ENCODE peak calls at places on chromosomes 5 and 9, in seven cellular contexts. I is lower lobe of right lung; T is sigmoid colon; G is PC-3; P is CD8-positive, alpha-beta memory T cell; N is thyroid gland; B is upper lobe of left lung. W is an unnamed sample. For H3K36me3, the result is how much of the 10 kb centered on the place peaks cover.

GRCh38 chr9:110578896-110579752 is at the start of gene SVEP1:
- DNase-seq in N (no peak), I (peak), T (peak), B (peak), G (no peak), P (no peak), W (peak)

GRCh38 chr5:154058055-154059038 is 19.6 kb downstream of the MFAP3 start:
- DNase-seq in B (peak), T (no peak), P (no peak), I (no peak), N (no peak), G (no peak), W (no peak)

GRCh38 chr5:132747693-132748440 is 641 bp downstream of the CCNI2 start:
- DNase-seq in G (no peak), I (peak), N (peak), P (peak), T (no peak), B (no peak), W (peak)

GRCh38 chr5:56170557-56170956 is 62.6 kb downstream of the ANKRD55 start:
- DNase-seq in T (no peak), I (no peak), B (no peak), N (no peak), P (no peak), G (no peak), W (no peak)

GRCh38 chr9:110066929-110067716 is 140.8 kb downstream of the C9orf152 start:
- DNase-seq in T (no peak), I (no peak), N (no peak), G (no peak), B (no peak), P (no peak), W (no peak)

GRCh38 chr5:75509956-75510355 is 1.5 kb downstream of the CERT1 start:
- DNase-seq in I (peak), T (peak), N (peak), B (peak), G (peak), P (no peak), W (no peak)

GRCh38 chr5:64784451-64785025 is 15.8 kb downstream of the CWC27 start:
- DNase-seq in P (peak), I (peak), N (peak), T (peak), G (peak), B (peak), W (peak)

GRCh38 chr5:132661231-132662003 is 3.4 kb downstream of the IL13 start:
- DNase-seq in G (no peak), P (no peak), T (no peak), B (no peak), N (no peak), I (no peak), W (no peak)

GRCh38 chr9:135588886-135589595 is 27.5 kb downstream of the PAEP start:
- DNase-seq in P (no peak), I (no peak), N (no peak), G (no peak), B (no peak), T (peak), W (peak)

GRCh38 chr9:99087462-99087861 is 17.5 kb upstream of the TGFBR1 start:
- DNase-seq in I (no peak), N (no peak), G (no peak), T (no peak), B (no peak), P (no peak), W (no peak)

GRCh38 chr9:37529111-37529510 is 43.4 kb downstream of the POLR1E start:
- DNase-seq in I (no peak), G (no peak), N (no peak), B (no peak), T (no peak), P (peak), W (peak)

GRCh38 chr5:24916863-24917262 is 272.1 kb upstream of the CDH10 start:
- DNase-seq in P (no peak), B (no peak), N (no peak), I (no peak), G (no peak), T (no peak), W (no peak)

GRCh38 chr9:135103931-135104639 is 16.6 kb downstream of the OLFM1 start:
- DNase-seq in T (no peak), P (no peak), I (no peak), G (no peak), N (peak), B (no peak), W (peak)

GRCh38 chr5:179964015-179964414 is 56.3 kb upstream of the TBC1D9B start:
- DNase-seq in B (no peak), I (no peak), T (no peak), G (no peak), N (no peak), P (no peak), W (no peak)

GRCh38 chr5:62942384-62942783 is 363.8 kb downstream of the LRRC70 start:
- DNase-seq in G (peak), N (no peak), I (no peak), T (no peak), P (no peak), B (no peak), W (no peak)

GRCh38 chr5:142748568-142749249 is 21.5 kb upstream of the ARHGAP26 start:
- DNase-seq in B (peak), N (peak), G (peak), P (peak), T (no peak), I (peak), W (no peak)

GRCh38 chr5:83776437-83777031 is 55.9 kb upstream of the HAPLN1 start:
- DNase-seq in G (no peak), B (no peak), I (no peak), P (no peak), N (no peak), T (no peak), W (no peak)

GRCh38 chr5:36876965-36877666 is 547 bp downstream of the NIPBL start:
- DNase-seq in P (peak), T (peak), G (peak), B (peak), I (peak), N (peak), W (peak)

GRCh38 chr5:57717555-57717954 is 234.9 kb upstream of the ACTBL2 start:
- DNase-seq in I (no peak), B (no peak), N (no peak), P (no peak), G (no peak), T (no peak), W (no peak)

GRCh38 chr5:42360061-42360460 is 63.2 kb upstream of the GHR start:
- DNase-seq in N (no peak), I (no peak), B (no peak), T (no peak), P (no peak), G (peak), W (no peak)

GRCh38 chr9:4020038-4020746 is 279.7 kb downstream of the GLIS3 start:
- DNase-seq in N (no peak), G (peak), I (no peak), B (no peak), T (no peak), P (no peak), W (no peak)

GRCh38 chr9:37727002-37727401 is 26.6 kb upstream of the TRMT10B start:
- DNase-seq in N (peak), T (no peak), P (no peak), B (peak), I (no peak), G (no peak), W (no peak)

GRCh38 chr9:77562021-77562748 is 85.9 kb downstream of the GNA14 start:
- DNase-seq in T (no peak), B (no peak), I (no peak), P (no peak), G (no peak), N (no peak), W (no peak)

GRCh38 chr9:33467526-33467925 is 6.2 kb downstream of the NOL6 start:
- DNase-seq in G (no peak), N (no peak), I (peak), B (no peak), P (no peak), T (peak), W (peak)

GRCh38 chr9:13443380-13444271 is 164.1 kb upstream of the MPDZ start:
- DNase-seq in G (no peak), T (no peak), N (no peak), P (no peak), I (no peak), B (no peak), W (no peak)

GRCh38 chr5:16312786-16313185 is 133.2 kb upstream of the MARCHF11 start:
- DNase-seq in T (no peak), P (no peak), I (no peak), G (no peak), B (no peak), N (no peak), W (no peak)

GRCh38 chr9:101119206-101119819 is 90.8 kb downstream of the PLPPR1 start:
- DNase-seq in I (peak), B (peak), N (peak), G (peak), T (no peak), P (no peak), W (no peak)

GRCh38 chr5:133398646-133399081 is 213.7 kb downstream of the FSTL4 start:
- DNase-seq in P (no peak), N (no peak), G (no peak), I (no peak), T (no peak), B (no peak), W (no peak)

GRCh38 chr9:69421908-69422801 is 97.1 kb downstream of the ENTREP1 start:
- DNase-seq in P (peak), T (peak), N (peak), B (peak), G (peak), I (no peak), W (no peak)

GRCh38 chr9:137423810-137424291 is 658 bp downstream of the NOXA1 start:
- DNase-seq in G (peak), P (no peak), T (peak), I (peak), B (peak), N (peak), W (peak)

GRCh38 chr5:59238126-59238902 is 655.2 kb downstream of the PDE4D start:
- DNase-seq in G (no peak), P (peak), T (no peak), B (no peak), I (no peak), N (no peak), W (no peak)

GRCh38 chr5:535781-536698 is 11.8 kb upstream of the SLC9A3 start:
- DNase-seq in T (no peak), B (no peak), P (no peak), N (no peak), G (no peak), I (peak), W (peak)

GRCh38 chr9:130604295-130604694 is 24.9 kb downstream of the FUBP3 start:
- DNase-seq in G (no peak), T (no peak), P (no peak), B (no peak), N (no peak), I (no peak), W (no peak)
- H3K36me3 ChIP-seq in G (under half), T (under half), P (under half), B (half or more), N (under half), I (half or more), W (under half)

GRCh38 chr5:135041145-135041587 is 7.1 kb upstream of the PITX1 start:
- DNase-seq in B (no peak), T (no peak), N (no peak), P (no peak), G (no peak), I (no peak), W (peak)

GRCh38 chr5:135041726-135042125 is 7.7 kb upstream of the PITX1 start:
- DNase-seq in T (no peak), B (no peak), P (no peak), N (no peak), G (no peak), I (peak), W (peak)

GRCh38 chr5:135038829-135039525 is 4.9 kb upstream of the PITX1 start:
- DNase-seq in P (no peak), G (no peak), N (peak), T (no peak), I (peak), B (no peak), W (peak)

GRCh38 chr5:135039526-135040296 is 5.7 kb upstream of the PITX1 start:
- DNase-seq in B (no peak), N (peak), I (peak), P (no peak), G (no peak), T (no peak), W (peak)

GRCh38 chr5:135040331-135041144 is 6.5 kb upstream of the PITX1 start:
- DNase-seq in I (peak), N (no peak), G (no peak), B (no peak), T (no peak), P (no peak), W (peak)
- H3K4me3 ChIP-seq in I (no peak), N (no peak), G (no peak), B (no peak), T (no peak), P (no peak), W (no peak)

GRCh38 chr9:97993000-97993399 is 9.9 kb downstream of the ANP32B start:
- DNase-seq in P (peak), T (no peak), N (no peak), B (no peak), I (no peak), G (no peak), W (no peak)

GRCh38 chr9:97994695-97995094 is 11.6 kb downstream of the ANP32B start:
- DNase-seq in B (no peak), N (no peak), T (no peak), P (no peak), I (no peak), G (no peak), W (no peak)

GRCh38 chr9:98002808-98003207 is 19.7 kb downstream of the ANP32B start:
- DNase-seq in T (no peak), G (no peak), P (no peak), N (peak), B (no peak), I (no peak), W (no peak)

GRCh38 chr9:97992219-97992618 is 9.1 kb downstream of the ANP32B start:
- DNase-seq in I (no peak), G (no peak), N (no peak), T (no peak), B (peak), P (no peak), W (no peak)

GRCh38 chr9:97997330-97998276 is 14.5 kb downstream of the ANP32B start:
- DNase-seq in T (no peak), G (no peak), P (no peak), B (no peak), I (no peak), N (no peak), W (no peak)
- H3K36me3 ChIP-seq in T (under half), G (half or more), P (under half), B (half or more), I (half or more), N (under half), W (under half)

DNA sequence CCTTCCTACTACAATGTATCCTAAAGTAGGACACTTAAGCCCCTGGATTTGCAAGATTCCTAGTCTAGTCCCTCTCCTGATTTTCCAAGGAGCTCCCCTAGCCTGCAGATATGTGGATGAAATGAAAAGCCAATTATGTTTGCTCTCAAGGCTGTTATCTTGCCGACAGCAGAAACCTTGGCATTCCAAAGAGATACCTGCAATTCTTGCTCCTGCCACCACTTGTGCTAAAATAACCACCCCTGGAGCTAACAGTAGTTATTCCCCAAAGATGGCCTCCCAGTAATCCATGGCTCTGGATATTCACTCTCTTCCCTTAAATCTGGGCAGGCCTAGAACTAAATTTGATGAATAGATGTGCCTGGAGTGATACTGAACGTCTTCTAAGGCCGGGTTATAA is 156.0 kb upstream of the SLC44A1 start:
- DNase-seq in N (no peak), B (no peak), P (no peak), I (no peak), G (no peak), T (no peak), W (no peak)
- H3K4me3 ChIP-seq in N (no peak), B (no peak), P (no peak), I (no peak), G (no peak), T (no peak), W (no peak)

GRCh38 chr5:163478982-163479271 is 18.5 kb downstream of the HMMR start:
- DNase-seq in B (no peak), I (no peak), G (no peak), N (no peak), P (no peak), T (no peak), W (no peak)
- H3K36me3 ChIP-seq in B (under half), I (under half), G (half or more), N (under half), P (under half), T (under half), W (under half)

DNA sequence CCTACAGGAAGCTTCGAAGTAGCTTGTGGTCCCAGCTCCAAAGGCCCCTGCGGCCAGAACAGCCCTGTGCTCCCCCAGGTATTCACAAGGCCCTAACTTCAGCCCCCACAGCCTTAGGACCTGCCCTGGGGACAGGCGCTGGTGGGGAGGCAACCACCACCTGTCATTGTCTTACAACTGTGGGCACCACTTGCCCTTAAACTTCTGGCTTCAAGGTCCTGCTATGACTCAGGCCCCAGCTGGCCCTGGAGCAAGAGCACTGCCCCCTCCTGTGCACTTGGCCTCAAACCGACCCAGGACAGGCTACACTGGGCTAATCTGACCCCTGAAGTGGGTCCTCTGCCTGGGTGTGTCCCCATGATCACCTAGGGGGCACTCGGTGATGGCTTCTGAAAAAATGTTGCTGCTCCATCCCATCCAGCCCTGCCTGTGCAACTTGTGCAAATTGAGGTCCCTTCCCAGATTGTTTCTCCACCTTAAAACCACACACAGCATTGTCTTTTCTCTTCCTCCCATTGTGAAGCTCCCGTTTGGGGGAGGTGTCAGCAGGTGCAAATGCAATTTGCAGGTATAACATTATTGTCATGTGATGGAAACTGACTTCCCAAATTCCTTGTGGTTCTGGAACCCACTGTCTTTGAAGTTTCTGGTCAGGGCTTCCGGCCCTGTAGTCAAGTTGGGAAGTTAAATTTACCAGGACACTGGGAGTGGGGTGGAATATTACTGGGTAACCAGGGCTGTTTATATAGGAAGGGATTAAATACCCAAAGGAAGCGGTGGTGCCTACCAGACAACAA is 1.1 kb upstream of the PROB1 start:
- DNase-seq in N (no peak), T (no peak), G (no peak), B (no peak), I (no peak), P (no peak), W (no peak)
- H3K4me3 ChIP-seq in N (no peak), T (no peak), G (no peak), B (no peak), I (no peak), P (no peak), W (no peak)